ENCODE peak calls at places on chromosomes 5 and 9, in seven cellular contexts. J is upper lobe of left lung, D is colonic mucosa, M is aorta, G is breast epithelium, I is suprapubic skin, W is fibroblast of lung. Q is an unnamed sample. For H3K4me1 and H3K36me3, the result is how much of the 10 kb centered on the place peaks cover.

GRCh38 chr5:76547242-76547890 is 75.8 kb downstream of the F2RL2 start:
- DNase-seq in I (no peak), D (peak), M (no peak), G (no peak), J (no peak), W (peak), Q (no peak)

GRCh38 chr9:5825223-5825622 is 7.7 kb downstream of the ERMP1 start:
- DNase-seq in D (no peak), I (no peak), M (no peak), G (no peak), W (no peak), J (no peak), Q (no peak)

GRCh38 chr9:133777871-133778270 is 39.7 kb upstream of the SARDH start:
- DNase-seq in D (no peak), J (peak), M (peak), W (no peak), G (no peak), I (no peak), Q (no peak)

GRCh38 chr9:101737705-101738565 is 512 bp downstream of the GRIN3A start:
- DNase-seq in I (no peak), D (no peak), G (no peak), W (no peak), J (peak), M (peak), Q (no peak)

GRCh38 chr9:78821126-78821822 is 524.3 kb downstream of the PSAT1 start:
- DNase-seq in I (no peak), M (no peak), G (no peak), J (no peak), D (no peak), W (peak), Q (no peak)

GRCh38 chr9:111937781-111938426 is 41.3 kb downstream of the UGCG start:
- DNase-seq in D (peak), J (no peak), W (peak), M (peak), G (no peak), I (no peak), Q (no peak)

GRCh38 chr5:1772634-1773033 is 27.0 kb downstream of the MRPL36 start:
- DNase-seq in I (no peak), M (no peak), D (no peak), J (no peak), G (no peak), W (peak), Q (no peak)

GRCh38 chr5:154444559-154445421 is 1.0 kb upstream of the SAP30L start:
- DNase-seq in J (peak), M (no peak), W (peak), I (no peak), D (peak), G (no peak), Q (peak)

GRCh38 chr5:171157233-171157632 is 151.8 kb upstream of the TLX3 start:
- DNase-seq in W (peak), I (no peak), M (no peak), J (no peak), G (no peak), D (no peak), Q (no peak)

GRCh38 chr9:77846957-77847574 is 184.5 kb downstream of the GNAQ start:
- DNase-seq in M (peak), G (no peak), J (no peak), I (no peak), W (no peak), D (no peak), Q (no peak)

GRCh38 chr5:56145106-56145505 is 88.0 kb downstream of the ANKRD55 start:
- DNase-seq in M (no peak), J (no peak), W (no peak), D (no peak), I (no peak), G (no peak), Q (no peak)
- H3K4me1 ChIP-seq in M (under half), J (under half), W (under half), D (under half), I (under half), G (under half), Q (under half)

DNA sequence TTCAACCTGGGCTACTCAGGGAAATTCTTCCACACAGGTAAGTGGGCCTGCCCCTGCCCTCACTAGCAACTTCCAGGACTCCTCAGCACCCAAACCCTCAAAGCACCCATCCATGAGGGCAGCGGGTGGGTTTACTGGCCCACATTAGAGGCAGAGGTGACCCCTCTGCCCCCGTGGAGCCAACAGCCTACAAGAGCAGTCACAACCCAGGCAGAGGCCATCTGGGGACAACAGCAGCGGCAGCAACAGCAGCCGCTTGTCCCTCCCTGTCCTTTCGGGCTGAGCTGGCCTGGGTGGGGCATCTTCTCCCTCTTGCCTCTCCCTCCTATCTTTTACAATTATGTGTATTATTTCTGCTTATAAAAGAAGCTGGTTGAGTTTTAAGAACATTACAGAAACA is 25.1 kb downstream of the NDST1 start:
- DNase-seq in D (no peak), W (no peak), G (no peak), J (no peak), M (no peak), I (no peak), Q (no peak)
- H3K36me3 ChIP-seq in D (under half), W (under half), G (under half), J (under half), M (under half), I (half or more), Q (half or more)

GRCh38 chr9:71891557-71892189 is 19.3 kb downstream of the ABHD17B start:
- DNase-seq in D (no peak), W (no peak), J (no peak), M (no peak), G (no peak), I (no peak), Q (no peak)
- H3K4me1 ChIP-seq in D (under half), W (under half), J (under half), M (under half), G (under half), I (under half), Q (under half)

DNA sequence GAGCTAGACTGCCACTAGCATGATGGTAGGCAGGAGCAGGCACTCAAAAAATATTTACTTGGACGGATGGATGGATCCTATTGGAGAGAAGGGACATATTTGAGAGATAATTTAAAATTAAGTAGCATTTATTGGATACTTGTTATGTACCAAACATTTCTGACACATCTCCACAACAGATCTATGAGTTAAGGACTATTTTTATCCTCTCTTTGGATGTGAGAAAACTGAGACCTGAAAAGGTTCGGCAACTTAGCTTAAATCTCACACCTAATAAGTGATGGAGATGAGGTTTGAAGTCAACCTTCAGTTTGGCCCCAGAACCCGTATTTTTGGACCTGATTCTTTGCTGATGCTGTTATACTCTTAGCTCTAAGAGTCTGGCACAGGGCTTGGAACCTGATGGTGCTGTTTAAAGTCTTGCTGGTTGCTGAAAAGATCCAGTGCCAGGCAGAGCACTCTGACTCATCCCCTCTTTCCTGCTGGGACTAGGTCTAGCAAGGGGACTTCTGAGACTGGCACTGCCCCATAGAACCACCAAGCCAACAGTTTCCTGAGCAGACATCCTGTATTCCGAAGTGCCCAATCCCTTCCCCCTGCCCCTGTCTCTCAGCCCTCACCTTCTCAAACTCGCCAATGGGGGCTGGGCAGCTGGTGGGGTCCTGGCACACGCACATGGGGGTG is 15.6 kb downstream of the SPARC start:
- DNase-seq in W (no peak), J (no peak), G (no peak), D (no peak), M (peak), I (no peak), Q (no peak)
- H3K36me3 ChIP-seq in W (half or more), J (under half), G (under half), D (under half), M (under half), I (half or more), Q (half or more)

GRCh38 chr5:149421834-149422233 is 42.7 kb upstream of the IL17B start:
- DNase-seq in D (no peak), J (no peak), I (no peak), M (no peak), G (no peak), W (peak), Q (no peak)
- H3K4me1 ChIP-seq in D (under half), J (half or more), I (under half), M (under half), G (under half), W (half or more), Q (half or more)

GRCh38 chr5:96785719-96786118 is 22.0 kb downstream of the ERAP1 start:
- DNase-seq in W (no peak), G (no peak), D (no peak), M (no peak), I (no peak), J (no peak), Q (no peak)
- H3K36me3 ChIP-seq in W (under half), G (under half), D (under half), M (under half), I (under half), J (under half), Q (half or more)